ENCODE peak calls at places on chromosomes 5 and 9, in six cellular contexts. H is activated CD8-positive, alpha-beta memory T cell treated with anti-CD3 and anti-CD28 coated beads, Interleukin-2, amount 50 U/mL, for 48 hours; T is GM13977; Z is neural progenitor cell; Y is stomach; W is adipocyte. C is an unnamed sample.

GRCh38 chr5:161865510-161865909 is 17.6 kb downstream of the GABRA1 start:
- DNase-seq in H (no peak), T (no peak), Z (no peak), Y (no peak), W (no peak), C (no peak)

GRCh38 chr5:109876941-109877669 is 187.4 kb downstream of the MAN2A1 start:
- DNase-seq in H (no peak), T (no peak), Z (no peak), Y (no peak), W (no peak), C (no peak)

GRCh38 chr9:100455470-100455869 is 17.5 kb upstream of the TMEFF1 start:
- DNase-seq in H (no peak), T (no peak), Z (no peak), Y (no peak), W (no peak), C (peak)

GRCh38 chr5:78648359-78649219 is at the start of gene LHFPL2:
- DNase-seq in H (peak), T (peak), Z (peak), Y (peak), W (peak), C (peak)

GRCh38 chr5:140181002-140181483 is 6.1 kb downstream of the CYSTM1 start:
- DNase-seq in H (no peak), T (peak), Z (no peak), Y (no peak), W (no peak), C (no peak)

GRCh38 chr5:134620634-134621033 is 12.0 kb downstream of the SAR1B start:
- DNase-seq in H (no peak), T (no peak), Z (no peak), Y (no peak), W (no peak), C (no peak)

GRCh38 chr5:181184845-181185216 is 20.2 kb downstream of the TRIM7 start:
- DNase-seq in H (no peak), T (no peak), Z (no peak), Y (no peak), W (no peak), C (no peak)

GRCh38 chr5:168895295-168896019 is 316.3 kb upstream of the PANK3 start:
- DNase-seq in H (no peak), T (no peak), Z (no peak), Y (no peak), W (no peak), C (no peak)

GRCh38 chr9:130149031-130149430 is 23.2 kb upstream of the NCS1 start:
- DNase-seq in H (no peak), T (no peak), Z (no peak), Y (no peak), W (no peak), C (no peak)

GRCh38 chr9:127122176-127123151 is at the start of gene ANGPTL2:
- DNase-seq in H (no peak), T (peak), Z (peak), Y (peak), W (peak), C (peak)

GRCh38 chr9:113355197-113355596 is 5.9 kb downstream of the BSPRY start:
- DNase-seq in H (no peak), T (no peak), Z (peak), Y (no peak), W (no peak), C (peak)

GRCh38 chr9:89955144-89955543 is 350.3 kb downstream of the GADD45G start:
- DNase-seq in H (no peak), T (no peak), Z (no peak), Y (no peak), W (no peak), C (no peak)

GRCh38 chr9:5448016-5448415 is 2.3 kb upstream of the CD274 start:
- DNase-seq in H (no peak), T (no peak), Z (no peak), Y (no peak), W (no peak), C (no peak)

GRCh38 chr9:129761901-129762359 is 9.1 kb upstream of the PTGES start:
- DNase-seq in H (no peak), T (no peak), Z (peak), Y (no peak), W (peak), C (peak)